ENCODE peak calls at places on chromosomes 6 and 20, in nine cellular contexts. E, X, V, O, C, H, W, F and T are unnamed samples.

GRCh38 chr6:96923871-96924493 is 546 bp upstream of the KLHL32 start:
- DNase-seq in E (no peak), X (peak), V (no peak), O (no peak), C (no peak), H (peak), W (no peak), F (no peak), T (no peak)

GRCh38 chr6:90892271-90892670 is 305.4 kb upstream of the MAP3K7 start:
- DNase-seq in E (no peak), X (no peak), V (no peak), O (no peak), C (no peak), H (no peak), W (no peak), F (no peak), T (no peak)

GRCh38 chr6:56868687-56869086 is 86.2 kb upstream of the BEND6 start:
- DNase-seq in E (no peak), X (peak), V (peak), O (peak), C (no peak), H (peak), W (peak), F (no peak), T (no peak)

GRCh38 chr6:99080191-99080590 is 132.4 kb upstream of the FBXL4 start:
- DNase-seq in E (no peak), X (no peak), V (no peak), O (no peak), C (peak), H (no peak), W (no peak), F (no peak), T (no peak)

GRCh38 chr6:143545976-143546547 is 34.5 kb upstream of the FUCA2 start:
- DNase-seq in E (no peak), X (peak), V (peak), O (peak), C (no peak), H (peak), W (no peak), F (no peak), T (no peak)

GRCh38 chr6:149157126-149157525 is 160.4 kb upstream of the TAB2 start:
- DNase-seq in E (no peak), X (no peak), V (peak), O (no peak), C (no peak), H (no peak), W (no peak), F (no peak), T (no peak)

GRCh38 chr6:134379086-134379485 is 61.2 kb upstream of the SGK1 start:
- DNase-seq in E (no peak), X (no peak), V (no peak), O (no peak), C (peak), H (no peak), W (peak), F (peak), T (no peak)

GRCh38 chr20:24045621-24046020 is 57.0 kb upstream of the GGTLC1 start:
- DNase-seq in E (no peak), X (no peak), V (no peak), O (no peak), C (no peak), H (no peak), W (no peak), F (no peak), T (no peak)

GRCh38 chr6:170291271-170292110 is 613 bp upstream of the DLL1 start:
- DNase-seq in E (peak), X (peak), V (peak), O (no peak), C (no peak), H (no peak), W (peak), F (peak), T (no peak)

GRCh38 chr20:11895832-11896484 is 21.7 kb upstream of the BTBD3 start:
- DNase-seq in E (no peak), X (no peak), V (no peak), O (peak), C (no peak), H (no peak), W (no peak), F (no peak), T (no peak)

GRCh38 chr6:87698618-87699017 is 3.4 kb downstream of the AKIRIN2 start:
- DNase-seq in E (no peak), X (no peak), V (peak), O (no peak), C (no peak), H (no peak), W (peak), F (no peak), T (no peak)

GRCh38 chr20:1434571-1435336 is 31.9 kb downstream of the NSFL1C start:
- DNase-seq in E (no peak), X (peak), V (peak), O (peak), C (no peak), H (peak), W (peak), F (no peak), T (no peak)

GRCh38 chr20:48006036-48006833 is 221.0 kb upstream of the SULF2 start:
- DNase-seq in E (no peak), X (no peak), V (peak), O (no peak), C (no peak), H (peak), W (peak), F (no peak), T (no peak)

GRCh38 chr6:36657942-36658544 is 20.5 kb upstream of the CDKN1A start:
- DNase-seq in E (no peak), X (no peak), V (peak), O (no peak), C (no peak), H (no peak), W (peak), F (no peak), T (no peak)

GRCh38 chr6:158475344-158476302 is 84.3 kb upstream of the TMEM181 start:
- DNase-seq in E (no peak), X (peak), V (peak), O (peak), C (no peak), H (peak), W (peak), F (no peak), T (no peak)

GRCh38 chr6:146543211-146543939 is at the start of gene RAB32:
- DNase-seq in E (peak), X (peak), V (peak), O (peak), C (peak), H (peak), W (peak), F (peak), T (peak)

GRCh38 chr6:134080171-134080795 is 27.9 kb upstream of the SLC2A12 start:
- DNase-seq in E (no peak), X (no peak), V (no peak), O (no peak), C (peak), H (no peak), W (peak), F (no peak), T (no peak)

GRCh38 chr20:36825374-36826104 is 50.4 kb upstream of the TLDC2 start:
- DNase-seq in E (no peak), X (no peak), V (no peak), O (no peak), C (no peak), H (no peak), W (no peak), F (no peak), T (no peak)

GRCh38 chr6:128171182-128171581 is 270.3 kb upstream of the THEMIS start:
- DNase-seq in E (no peak), X (no peak), V (no peak), O (no peak), C (no peak), H (no peak), W (no peak), F (no peak), T (no peak)

GRCh38 chr20:2814076-2814475 is 711 bp upstream of the C20orf141 start:
- DNase-seq in E (no peak), X (no peak), V (no peak), O (no peak), C (no peak), H (no peak), W (no peak), F (no peak), T (peak)

GRCh38 chr6:56226946-56227879 is 20.2 kb downstream of the COL21A1 start:
- DNase-seq in E (no peak), X (peak), V (peak), O (peak), C (no peak), H (peak), W (no peak), F (no peak), T (no peak)

GRCh38 chr20:64244870-64245603 is 10.5 kb upstream of the PCMTD2 start:
- DNase-seq in E (no peak), X (no peak), V (no peak), O (no peak), C (no peak), H (no peak), W (no peak), F (peak), T (no peak)

GRCh38 chr6:4809999-4810918 is 34.1 kb downstream of the CDYL start:
- DNase-seq in E (no peak), X (peak), V (peak), O (peak), C (no peak), H (peak), W (no peak), F (no peak), T (no peak)

GRCh38 chr20:56702931-56703840 is 74.1 kb downstream of the TFAP2C start:
- DNase-seq in E (no peak), X (no peak), V (no peak), O (no peak), C (no peak), H (no peak), W (no peak), F (no peak), T (no peak)

GRCh38 chr20:33859751-33860150 is 48.6 kb downstream of the CHMP4B start:
- DNase-seq in E (no peak), X (no peak), V (no peak), O (no peak), C (no peak), H (no peak), W (no peak), F (no peak), T (no peak)

GRCh38 chr20:41733151-41733550 is 115.0 kb upstream of the CHD6 start:
- DNase-seq in E (no peak), X (no peak), V (peak), O (no peak), C (no peak), H (no peak), W (no peak), F (no peak), T (peak)

GRCh38 chr20:41735949-41736348 is 117.8 kb upstream of the CHD6 start:
- DNase-seq in E (no peak), X (no peak), V (no peak), O (no peak), C (no peak), H (no peak), W (no peak), F (no peak), T (no peak)

GRCh38 chr20:41734506-41734945 is 116.3 kb upstream of the CHD6 start:
- DNase-seq in E (no peak), X (peak), V (peak), O (peak), C (peak), H (peak), W (peak), F (no peak), T (peak)

DNA sequence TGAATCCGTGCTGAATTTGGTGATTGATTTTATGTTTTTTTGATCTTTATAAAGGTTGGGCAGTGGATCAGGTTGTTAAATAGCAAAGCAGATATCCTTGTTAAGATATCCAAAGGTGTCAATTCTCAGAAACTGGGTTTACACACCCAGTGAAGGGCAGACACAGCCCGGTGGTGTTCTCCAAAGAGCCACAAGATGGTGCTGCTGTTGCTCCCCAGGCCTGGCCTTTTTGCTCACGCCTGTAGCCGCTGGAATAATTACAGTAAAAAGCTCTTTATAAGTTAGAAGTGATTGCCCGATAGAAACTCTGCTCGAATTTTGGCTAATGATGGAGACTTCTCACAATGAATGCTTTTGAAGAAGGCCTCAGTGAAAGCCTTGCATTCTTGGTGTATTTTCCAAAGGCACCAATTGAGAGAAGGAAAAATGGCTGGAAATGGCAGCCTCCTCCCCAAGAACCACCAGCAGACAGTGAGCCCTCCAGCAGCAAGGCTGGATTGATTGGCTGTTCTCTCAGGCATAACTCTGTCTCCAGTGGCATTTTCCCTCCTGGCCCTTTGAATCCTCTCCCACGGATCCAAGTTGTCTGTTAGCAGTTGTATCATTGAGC is 120.5 kb upstream of the CHD6 start:
- DNase-seq in E (peak), X (peak), V (peak), O (peak), C (peak), H (peak), W (peak), F (peak), T (no peak)
- TF ChIP-seq CTCF in E (peak), X (peak), V (peak), O (peak), C (peak), H (peak), W (peak), F (peak), T (peak)

GRCh38 chr6:13355043-13355945 is 27.0 kb upstream of the TBC1D7 start:
- DNase-seq in E (no peak), X (peak), V (peak), O (peak), C (peak), H (peak), W (peak), F (no peak), T (no peak)
- TF ChIP-seq CTCF in E (no peak), X (no peak), V (peak), O (no peak), C (no peak), H (no peak), W (no peak), F (no peak), T (no peak)

GRCh38 chr6:50815436-50816114 is 3.1 kb upstream of the TFAP2B start:
- DNase-seq in E (no peak), X (peak), V (peak), O (peak), C (no peak), H (peak), W (no peak), F (no peak), T (no peak)
- TF ChIP-seq CTCF in E (no peak), X (peak), V (peak), O (no peak), C (peak), H (peak), W (no peak), F (no peak), T (peak)

GRCh38 chr6:22145823-22146379 is 150.9 kb downstream of the PRL start:
- DNase-seq in E (no peak), X (peak), V (peak), O (peak), C (no peak), H (peak), W (no peak), F (no peak), T (no peak)
- TF ChIP-seq CTCF in E (peak), X (no peak), V (peak), O (peak), C (no peak), H (peak), W (no peak), F (no peak), T (peak)

DNA sequence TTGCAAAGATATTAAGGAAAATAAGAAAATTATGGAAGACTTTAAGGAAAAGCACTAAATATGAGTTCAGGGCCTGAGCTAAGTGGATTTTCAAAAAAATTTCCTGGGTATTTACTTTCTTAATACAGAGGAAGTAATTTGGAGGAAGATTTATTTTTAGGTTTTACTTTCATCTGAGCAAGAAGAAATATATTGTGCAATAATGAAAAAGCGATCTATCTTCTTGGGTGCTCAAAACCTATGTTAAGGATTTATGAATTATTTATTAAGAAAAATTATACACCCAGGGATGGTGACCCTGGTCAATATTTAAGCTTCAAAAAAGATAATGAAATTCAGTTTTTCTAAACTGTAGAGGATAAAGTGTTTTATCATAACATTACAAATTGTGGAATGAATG is 224.8 kb downstream of the PLCB1 start:
- DNase-seq in E (no peak), X (no peak), V (no peak), O (no peak), C (no peak), H (no peak), W (no peak), F (no peak), T (no peak)
- TF ChIP-seq CTCF in E (no peak), X (no peak), V (no peak), O (no peak), C (no peak), H (no peak), W (no peak), F (no peak), T (no peak)

GRCh38 chr6:156686940-156687874 is 90.0 kb upstream of the ARID1B start:
- DNase-seq in E (peak), X (peak), V (peak), O (peak), C (peak), H (peak), W (peak), F (peak), T (peak)

GRCh38 chr6:156687875-156688549 is 89.2 kb upstream of the ARID1B start:
- DNase-seq in E (no peak), X (peak), V (peak), O (peak), C (no peak), H (peak), W (peak), F (peak), T (no peak)

GRCh38 chr6:156685823-156686428 is 91.3 kb upstream of the ARID1B start:
- DNase-seq in E (no peak), X (no peak), V (no peak), O (no peak), C (no peak), H (no peak), W (no peak), F (no peak), T (no peak)

GRCh38 chr6:156689656-156690055 is 87.5 kb upstream of the ARID1B start:
- DNase-seq in E (no peak), X (no peak), V (no peak), O (no peak), C (no peak), H (no peak), W (no peak), F (no peak), T (no peak)

GRCh38 chr6:156686429-156686939 is 90.7 kb upstream of the ARID1B start:
- DNase-seq in E (no peak), X (peak), V (peak), O (peak), C (peak), H (peak), W (peak), F (no peak), T (no peak)
- TF ChIP-seq CTCF in E (peak), X (peak), V (peak), O (peak), C (no peak), H (peak), W (peak), F (peak), T (peak)

GRCh38 chr6:139230421-139230840 is 61.4 kb downstream of the TXLNB start:
- DNase-seq in E (no peak), X (peak), V (peak), O (peak), C (no peak), H (peak), W (peak), F (no peak), T (no peak)
- TF ChIP-seq CTCF in E (peak), X (no peak), V (peak), O (peak), C (no peak), H (peak), W (peak), F (no peak), T (peak)

GRCh38 chr6:32779036-32779435 is 15.7 kb upstream of the HLA-DQB2 start:
- DNase-seq in E (no peak), X (no peak), V (no peak), O (no peak), C (no peak), H (no peak), W (no peak), F (no peak), T (no peak)
- TF ChIP-seq CTCF in E (no peak), X (no peak), V (no peak), O (no peak), C (no peak), H (no peak), W (no peak), F (no peak), T (no peak)